ENCODE peak calls at places on chromosomes 3 and 15, in five cellular contexts. B is IMR-90, V is SK-N-SH, M is K562, P is GM12878. X is an unnamed sample.

GRCh38 chr3:159322322-159322939 is 520.6 kb downstream of the MFSD1 start:
- DNase-seq in B (peak; percentile 20), V (peak; percentile 10), M (peak; percentile 24), P (no peak), X (peak; percentile 7)

GRCh38 chr3:148079370-148079769 is 618.3 kb upstream of the AGTR1 start:
- DNase-seq in B (no peak), V (peak; percentile 59), M (no peak), P (no peak), X (no peak)

GRCh38 chr15:76994001-76994400 is 925 bp upstream of the PSTPIP1 start:
- DNase-seq in B (no peak), V (peak; percentile 14), M (no peak), P (no peak), X (no peak)

GRCh38 chr3:71423151-71423906 is 160.2 kb downstream of the FOXP1 start:
- DNase-seq in B (no peak), V (peak; percentile 49), M (peak; percentile 83), P (no peak), X (no peak)

GRCh38 chr3:179811321-179812095 is 158.7 kb downstream of the USP13 start:
- DNase-seq in B (peak; percentile 93), V (peak; percentile 73), M (peak; percentile 54), P (peak; percentile 40), X (peak; percentile 46)

GRCh38 chr3:141875893-141876380 is 506 bp upstream of the ATP1B3 start:
- DNase-seq in B (peak; percentile 71), V (peak; percentile 72), M (peak; percentile 69), P (no peak), X (no peak)

GRCh38 chr15:71565636-71566160 is 244.7 kb upstream of the NR2E3 start:
- DNase-seq in B (no peak), V (no peak), M (no peak), P (no peak), X (no peak)

GRCh38 chr3:137294139-137294538 is 336.4 kb downstream of the IL20RB start:
- DNase-seq in B (no peak), V (no peak), M (no peak), P (no peak), X (no peak)

GRCh38 chr15:70382009-70382749 is 284.5 kb upstream of the TLE3 start:
- DNase-seq in B (no peak), V (no peak), M (no peak), P (no peak), X (no peak)

GRCh38 chr3:43540625-43541024 is 81.2 kb downstream of the ANO10 start:
- DNase-seq in B (peak; percentile 58), V (no peak), M (no peak), P (no peak), X (no peak)
- TF ChIP-seq MXI1 in B (no peak), V (no peak), M (no peak), P (no peak), X (no peak)

GRCh38 chr3:157501863-157502262 is 1.4 kb downstream of the VEPH1 start:
- DNase-seq in B (no peak), V (no peak), M (no peak), P (no peak), X (no peak)
- TF ChIP-seq MXI1 in B (no peak), V (no peak), M (no peak), P (no peak), X (no peak)

GRCh38 chr3:57582470-57583168 is 14.5 kb downstream of the ARF4 start:
- DNase-seq in B (no peak), V (peak; percentile 10), M (no peak), P (no peak), X (no peak)
- TF ChIP-seq MXI1 in B (no peak), V (no peak), M (no peak), P (no peak), X (no peak)

DNA sequence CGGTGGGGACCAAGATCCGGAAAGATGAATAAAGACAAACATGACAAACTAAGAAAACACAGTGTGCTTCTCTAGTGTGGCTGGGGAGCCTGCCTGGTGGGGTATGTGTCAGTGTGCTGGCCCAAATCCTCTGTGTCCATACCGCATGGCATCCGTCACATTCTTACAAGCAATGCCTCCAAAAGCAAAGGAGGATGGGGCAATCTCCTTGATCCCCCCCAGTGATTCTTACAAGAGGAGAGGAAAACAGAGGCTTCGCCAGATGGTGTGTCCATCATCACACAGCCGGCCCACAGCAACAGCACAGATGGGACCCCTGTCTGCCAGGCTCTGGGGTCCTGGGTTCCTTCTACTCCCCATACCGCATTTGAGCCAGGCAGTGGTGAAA is 558 bp upstream of the IL17RC start:
- DNase-seq in B (peak; percentile 48), V (no peak), M (no peak), P (no peak), X (no peak)
- TF ChIP-seq MXI1 in B (peak; percentile 57), V (no peak), M (no peak), P (no peak), X (no peak)

GRCh38 chr3:94171954-94172353 is 109.1 kb downstream of the NSUN3 start:
- DNase-seq in B (no peak), V (peak; percentile 23), M (no peak), P (no peak), X (no peak)

GRCh38 chr3:94172695-94173310 is 109.9 kb downstream of the NSUN3 start:
- DNase-seq in B (no peak), V (peak; percentile 20), M (no peak), P (no peak), X (no peak)

GRCh38 chr3:94162700-94163099 is 99.8 kb downstream of the NSUN3 start:
- DNase-seq in B (peak; percentile 34), V (no peak), M (peak; percentile 18), P (no peak), X (peak; percentile 13)

DNA sequence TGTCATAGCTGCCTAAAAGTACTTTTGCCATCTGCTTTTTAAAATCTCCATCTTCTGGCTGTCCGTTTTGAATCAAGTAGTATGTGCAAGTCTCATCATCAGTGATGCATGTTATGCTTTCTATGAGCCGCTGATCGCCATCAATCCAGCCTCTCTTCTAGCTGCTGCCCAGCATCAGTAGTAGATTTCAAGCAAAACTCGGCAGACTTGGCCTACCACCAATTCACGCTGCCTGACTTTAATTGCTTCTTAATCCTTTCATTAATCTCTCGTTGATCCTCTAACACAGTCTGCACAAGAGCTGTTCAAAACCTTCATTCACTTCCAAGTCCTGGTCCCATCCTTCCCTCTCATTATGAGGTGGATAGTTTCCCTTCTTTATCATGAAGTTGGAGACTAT is 104.9 kb downstream of the NSUN3 start:
- DNase-seq in B (no peak), V (no peak), M (no peak), P (no peak), X (no peak)
- TF ChIP-seq MXI1 in B (no peak), V (no peak), M (no peak), P (no peak), X (no peak)

GRCh38 chr3:126816323-126816722 is 112.3 kb downstream of the CHCHD6 start:
- DNase-seq in B (no peak), V (no peak), M (no peak), P (no peak), X (no peak)

GRCh38 chr3:126817781-126818180 is 113.7 kb downstream of the CHCHD6 start:
- DNase-seq in B (no peak), V (no peak), M (no peak), P (no peak), X (peak; percentile 3)

GRCh38 chr3:126818696-126819095 is 114.7 kb downstream of the CHCHD6 start:
- DNase-seq in B (no peak), V (no peak), M (no peak), P (no peak), X (no peak)

GRCh38 chr3:126811530-126811929 is 107.5 kb downstream of the CHCHD6 start:
- DNase-seq in B (peak; percentile 51), V (no peak), M (no peak), P (no peak), X (no peak)

GRCh38 chr3:126816956-126817777 is 113.1 kb downstream of the CHCHD6 start:
- DNase-seq in B (no peak), V (no peak), M (no peak), P (no peak), X (peak; percentile 35)
- TF ChIP-seq MXI1 in B (no peak), V (no peak), M (no peak), P (no peak), X (peak; percentile 30)

GRCh38 chr3:164476631-164477030 is 601.7 kb downstream of the SI start:
- DNase-seq in B (no peak), V (no peak), M (no peak), P (no peak), X (no peak)
- TF ChIP-seq MXI1 in B (no peak), V (no peak), M (no peak), P (no peak), X (no peak)

GRCh38 chr3:113242091-113242581 is 30.8 kb downstream of the BOC start:
- DNase-seq in B (peak; percentile 21), V (no peak), M (no peak), P (no peak), X (no peak)
- TF ChIP-seq MXI1 in B (no peak), V (no peak), M (no peak), P (no peak), X (no peak)

GRCh38 chr15:86735244-86736040 is 655.8 kb downstream of the AGBL1 start:
- DNase-seq in B (no peak), V (no peak), M (no peak), P (no peak), X (no peak)
- TF ChIP-seq MXI1 in B (no peak), V (no peak), M (no peak), P (no peak), X (no peak)